ENCODE peak calls at places on chromosomes 7 and 10, in four cellular contexts. I, X, N and M are unnamed samples.
A peak's percentile ranks its signal among the peaks of the same experiment; 100 is the strongest.

GRCh38 chr7:46695045-46695708 is 774.1 kb upstream of the IGFBP3 start:
- DNase-seq in I (no peak), N (no peak), X (no peak), M (no peak)

GRCh38 chr7:16986775-16987174 is 105.0 kb upstream of the AGR3 start:
- DNase-seq in N (no peak), I (no peak), X (no peak), M (no peak)

GRCh38 chr10:104127411-104127810 is 5.4 kb downstream of the SFR1 start:
- DNase-seq in I (no peak), X (no peak), N (no peak), M (no peak)

GRCh38 chr7:4058158-4058557 is 623.9 kb upstream of the FOXK1 start:
- DNase-seq in X (no peak), N (no peak), I (no peak), M (no peak)

GRCh38 chr7:117143580-117143979 is 179.3 kb downstream of the WNT2 start:
- DNase-seq in I (no peak), N (no peak), X (no peak), M (no peak)

GRCh38 chr10:11691319-11691755 is 50.8 kb upstream of the ECHDC3 start:
- DNase-seq in X (no peak), I (no peak), N (no peak), M (no peak)

GRCh38 chr7:41339913-41340676 is 362.8 kb downstream of the INHBA start:
- DNase-seq in I (no peak), X (no peak), N (no peak), M (no peak)

GRCh38 chr10:70266701-70267100 is 17.1 kb downstream of the NPFFR1 start:
- DNase-seq in X (no peak), N (no peak), I (no peak), M (no peak)

GRCh38 chr7:2713370-2713769 is 25.4 kb downstream of the AMZ1 start:
- DNase-seq in N (no peak), X (no peak), I (no peak), M (no peak)

GRCh38 chr7:98294798-98295382 is 13.4 kb downstream of the BRI3 start:
- DNase-seq in X (peak; percentile 64), N (peak; percentile 71), I (no peak), M (peak; percentile 75)

GRCh38 chr7:70585071-70585470 is 546.9 kb upstream of the GALNT17 start:
- DNase-seq in I (no peak), X (no peak), N (no peak), M (no peak)

GRCh38 chr7:106563466-106564150 is 97.3 kb downstream of the CCDC71L start:
- DNase-seq in N (no peak), I (no peak), X (no peak), M (no peak)

DNA sequence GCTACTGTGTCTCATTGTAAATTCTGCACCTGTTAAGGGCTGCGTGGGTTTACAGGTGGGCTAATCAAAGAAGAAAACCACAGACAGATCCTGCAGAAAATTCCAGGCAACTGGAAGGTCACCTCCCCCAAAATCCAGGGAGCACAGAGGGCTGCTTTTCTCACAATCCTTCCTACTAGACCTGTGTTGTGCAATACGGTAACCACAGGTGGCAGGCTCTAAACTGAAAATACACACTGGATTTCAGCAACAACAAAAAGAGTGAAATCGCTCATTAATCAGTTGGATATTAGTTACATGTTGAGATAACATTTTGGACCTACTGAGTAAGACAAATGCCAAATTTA is 83.2 kb downstream of the SLC16A9 start:
- DNase-seq in X (no peak), N (no peak), I (no peak), M (no peak)
- H3K4me3 ChIP-seq in X (no peak overlapping the region), N (no peak overlapping the region), I (no peak overlapping the region), M (no peak overlapping the region)

GRCh38 chr7:90769036-90769435 is 172.9 kb downstream of the CDK14 start:
- DNase-seq in X (no peak), I (no peak), N (no peak), M (no peak)
- H3K4me3 ChIP-seq in X (no peak overlapping the region), I (no peak overlapping the region), N (no peak overlapping the region), M (no peak overlapping the region)

GRCh38 chr7:27153526-27153925 is 1.1 kb upstream of the HOXA3 start:
- DNase-seq in I (peak; percentile 7), N (peak; percentile 25), X (no peak), M (peak; percentile 35)

GRCh38 chr7:27154369-27154768 is 2.0 kb upstream of the HOXA3 start:
- DNase-seq in X (peak; percentile 21), N (peak; percentile 29), I (peak; percentile 17), M (no peak)

GRCh38 chr7:27151945-27152815 is at the start of gene HOXA3:
- DNase-seq in X (peak; percentile 84), N (peak; percentile 93), I (peak; percentile 67), M (peak; percentile 9)

GRCh38 chr7:27151341-27151944 is 940 bp downstream of the HOXA3 start:
- DNase-seq in I (no peak), N (peak; percentile 36), X (no peak), M (no peak)

GRCh38 chr7:27152816-27153486 is 568 bp upstream of the HOXA3 start:
- DNase-seq in I (peak; percentile 14), X (no peak), N (peak; percentile 30), M (no peak)
- H3K4me3 ChIP-seq in I (no peak overlapping the region), X (peak overlapping the region; percentile 71), N (peak overlapping the region; percentile 55), M (no peak overlapping the region)

GRCh38 chr7:129122086-129122750 is 22.3 kb upstream of the TSPAN33 start:
- DNase-seq in N (no peak), X (no peak), I (no peak), M (no peak)

GRCh38 chr7:129123517-129123872 is 21.0 kb upstream of the TSPAN33 start:
- DNase-seq in I (no peak), X (no peak), N (no peak), M (no peak)

GRCh38 chr7:129126314-129126713 is 18.2 kb upstream of the TSPAN33 start:
- DNase-seq in N (no peak), I (no peak), X (no peak), M (no peak)

GRCh38 chr7:129118976-129119375 is 25.5 kb upstream of the TSPAN33 start:
- DNase-seq in N (no peak), I (no peak), X (no peak), M (no peak)

DNA sequence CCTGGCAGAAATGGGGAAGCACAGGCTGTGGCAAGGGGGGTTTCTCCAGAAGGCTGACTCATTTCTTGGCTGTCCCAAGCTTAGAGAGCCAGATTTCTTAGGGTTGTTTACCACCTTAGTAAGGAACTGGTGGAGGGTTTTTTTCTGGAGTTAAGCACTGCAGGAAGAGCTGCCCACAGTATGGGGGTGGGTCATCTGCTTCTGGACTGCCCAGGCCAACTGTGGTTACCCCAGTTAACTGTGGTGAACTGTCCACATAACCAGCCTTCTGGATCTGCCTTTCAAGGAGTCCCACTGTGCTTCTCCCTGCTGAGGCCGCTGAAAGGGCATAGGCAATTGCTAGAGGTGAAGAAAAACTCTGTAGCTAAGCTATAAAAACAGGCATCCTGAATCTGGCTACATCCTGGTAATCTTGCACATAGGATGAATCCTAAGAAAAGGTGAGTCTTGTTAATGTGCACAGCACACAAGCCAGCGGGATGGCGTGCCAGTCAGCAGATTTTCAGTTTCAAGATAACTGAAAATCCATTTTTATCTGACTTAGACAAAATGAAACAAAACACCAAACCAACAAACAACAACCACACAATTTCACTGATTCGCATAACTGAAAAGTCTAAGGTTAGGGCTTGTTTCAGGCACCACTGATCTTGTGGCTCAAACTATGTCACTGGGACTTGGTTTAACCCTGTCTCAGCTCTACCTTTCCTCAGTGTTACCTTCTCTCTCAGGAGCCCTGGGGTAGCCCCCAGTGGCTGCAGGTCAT is 21.6 kb upstream of the TSPAN33 start:
- DNase-seq in N (no peak), X (no peak), I (no peak), M (no peak)
- H3K4me3 ChIP-seq in N (no peak overlapping the region), X (no peak overlapping the region), I (no peak overlapping the region), M (no peak overlapping the region)

GRCh38 chr7:101829856-101830255 is 12.4 kb downstream of the CUX1 start:
- DNase-seq in X (no peak), N (no peak), I (no peak), M (no peak)
- H3K4me3 ChIP-seq in X (no peak overlapping the region), N (no peak overlapping the region), I (no peak overlapping the region), M (no peak overlapping the region)

DNA sequence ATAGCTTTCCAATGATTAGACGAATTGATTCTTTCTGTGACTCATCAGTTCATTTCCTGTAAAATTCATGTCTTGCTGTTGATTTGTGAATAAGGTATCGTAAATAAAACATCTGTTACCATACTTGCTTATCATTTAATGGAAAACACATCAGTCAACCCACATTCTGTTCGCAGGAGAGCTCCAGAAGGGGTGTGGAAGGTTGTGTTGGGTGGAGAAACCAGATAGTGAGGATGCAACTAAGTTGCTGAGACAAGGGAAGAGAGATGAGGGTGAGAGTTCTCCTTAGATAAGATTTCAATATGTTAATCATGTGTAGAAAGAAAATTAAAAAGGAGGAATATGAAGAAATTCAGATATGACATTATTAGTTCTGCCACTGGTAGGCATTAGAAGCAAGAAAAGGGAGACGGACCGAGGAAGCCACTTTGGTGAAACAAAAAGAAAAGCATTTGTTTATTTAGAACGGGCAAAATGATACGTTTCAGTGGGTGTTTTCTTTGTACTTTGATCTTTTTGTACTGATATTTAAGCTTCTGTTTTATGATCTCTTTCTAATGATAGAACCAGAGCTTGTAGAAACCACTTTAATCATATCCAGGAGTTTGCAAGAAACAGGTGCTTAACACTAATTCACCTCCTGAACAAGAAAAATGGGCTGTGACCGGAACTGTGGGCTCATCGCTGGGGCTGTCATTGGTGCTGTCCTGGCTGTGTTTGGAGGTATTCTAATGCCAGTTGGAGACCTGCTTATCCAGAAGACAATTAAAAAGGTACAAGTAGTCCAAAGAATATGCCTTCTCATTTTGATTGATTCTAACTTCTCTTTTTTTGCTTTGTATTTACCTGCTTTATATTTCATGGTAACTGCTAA is 7.9 kb downstream of the CD36 start:
- DNase-seq in N (no peak), X (no peak), I (no peak), M (no peak)
- H3K4me3 ChIP-seq in N (no peak overlapping the region), X (no peak overlapping the region), I (no peak overlapping the region), M (no peak overlapping the region)